ENCODE peak calls at places on chromosome 16, in nine cellular contexts. J, P, B, R, A, L, E, U and S are unnamed samples. For H3K36me3, the result is how much of the 10 kb centered on the place peaks cover.

GRCh38 chr16:82603784-82604411 is 22.9 kb upstream of the CDH13 start:
- DNase-seq in J (peak), P (no peak), B (no peak), R (peak), A (no peak), L (peak), E (peak), U (no peak), S (peak)

GRCh38 chr16:72886366-72886974 is 161.5 kb downstream of the ZFHX3 start:
- DNase-seq in J (no peak), P (no peak), B (peak), R (no peak), A (no peak), L (no peak), E (no peak), U (no peak), S (no peak)

GRCh38 chr16:81647527-81647926 is 131.6 kb upstream of the PLCG2 start:
- DNase-seq in J (no peak), P (no peak), B (no peak), R (peak), A (no peak), L (no peak), E (peak), U (no peak), S (no peak)

GRCh38 chr16:72783716-72784320 is 264.1 kb downstream of the ZFHX3 start:
- DNase-seq in J (no peak), P (no peak), B (no peak), R (peak), A (peak), L (no peak), E (peak), U (no peak), S (no peak)

GRCh38 chr16:19760336-19761060 is 42.4 kb downstream of the IQCK start:
- DNase-seq in J (no peak), P (no peak), B (no peak), R (no peak), A (no peak), L (no peak), E (no peak), U (no peak), S (no peak)

GRCh38 chr16:62225675-62226074 is 189.4 kb upstream of the CDH8 start:
- DNase-seq in J (peak), P (no peak), B (peak), R (no peak), A (no peak), L (peak), E (peak), U (no peak), S (peak)

GRCh38 chr16:57679016-57679415 is 10.9 kb downstream of the ADGRG3 start:
- DNase-seq in J (no peak), P (no peak), B (no peak), R (no peak), A (no peak), L (no peak), E (no peak), U (no peak), S (no peak)

GRCh38 chr16:56764835-56765234 is 34.9 kb downstream of the NUP93 start:
- DNase-seq in J (no peak), P (no peak), B (no peak), R (no peak), A (no peak), L (no peak), E (no peak), U (no peak), S (no peak)

GRCh38 chr16:719815-720506 is 985 bp upstream of the ANTKMT start:
- DNase-seq in J (no peak), P (no peak), B (peak), R (no peak), A (no peak), L (no peak), E (no peak), U (no peak), S (no peak)

GRCh38 chr16:21684199-21684598 is 20.4 kb downstream of the OTOA start:
- DNase-seq in J (no peak), P (no peak), B (no peak), R (no peak), A (no peak), L (no peak), E (no peak), U (peak), S (no peak)

GRCh38 chr16:85897384-85897783 is 1.6 kb upstream of the IRF8 start:
- DNase-seq in J (no peak), P (no peak), B (no peak), R (no peak), A (no peak), L (no peak), E (no peak), U (no peak), S (no peak)

GRCh38 chr16:16021988-16022682 is 72.7 kb downstream of the ABCC1 start:
- DNase-seq in J (peak), P (no peak), B (peak), R (peak), A (peak), L (peak), E (peak), U (no peak), S (peak)
- H3K36me3 ChIP-seq in J (under half), P (under half), B (under half), R (half or more), A (under half), L (under half), E (under half), U (under half), S (under half)

GRCh38 chr16:84079664-84080063 is 37.1 kb upstream of the SLC38A8 start:
- DNase-seq in J (no peak), P (no peak), B (no peak), R (no peak), A (no peak), L (no peak), E (no peak), U (no peak), S (no peak)
- H3K36me3 ChIP-seq in J (half or more), P (under half), B (under half), R (under half), A (under half), L (half or more), E (under half), U (half or more), S (under half)

GRCh38 chr16:75603241-75603640 is 19.8 kb downstream of the ADAT1 start:
- DNase-seq in J (no peak), P (no peak), B (no peak), R (no peak), A (no peak), L (no peak), E (no peak), U (no peak), S (no peak)

GRCh38 chr16:75593825-75594820 is 27.9 kb downstream of the GABARAPL2 start:
- DNase-seq in J (no peak), P (no peak), B (no peak), R (peak), A (no peak), L (no peak), E (peak), U (no peak), S (no peak)

GRCh38 chr16:75599452-75600277 is 23.4 kb downstream of the ADAT1 start:
- DNase-seq in J (no peak), P (no peak), B (no peak), R (peak), A (no peak), L (no peak), E (no peak), U (no peak), S (no peak)
- H3K36me3 ChIP-seq in J (half or more), P (under half), B (under half), R (under half), A (under half), L (under half), E (under half), U (under half), S (under half)

GRCh38 chr16:15799851-15800495 is 56.9 kb downstream of the MYH11 start:
- DNase-seq in J (no peak), P (no peak), B (no peak), R (no peak), A (no peak), L (no peak), E (no peak), U (no peak), S (no peak)

GRCh38 chr16:15798671-15799070 is 58.2 kb downstream of the MYH11 start:
- DNase-seq in J (no peak), P (no peak), B (no peak), R (no peak), A (no peak), L (no peak), E (no peak), U (no peak), S (no peak)

GRCh38 chr16:15795615-15796014 is 61.2 kb downstream of the MYH11 start:
- DNase-seq in J (no peak), P (no peak), B (no peak), R (no peak), A (no peak), L (no peak), E (no peak), U (no peak), S (no peak)

GRCh38 chr16:15792563-15792971 is 64.3 kb downstream of the MYH11 start:
- DNase-seq in J (no peak), P (no peak), B (no peak), R (no peak), A (no peak), L (no peak), E (no peak), U (no peak), S (no peak)

GRCh38 chr16:15796885-15797284 is 59.9 kb downstream of the MYH11 start:
- DNase-seq in J (no peak), P (no peak), B (no peak), R (no peak), A (no peak), L (no peak), E (no peak), U (no peak), S (no peak)
- H3K36me3 ChIP-seq in J (under half), P (under half), B (under half), R (under half), A (under half), L (under half), E (under half), U (under half), S (under half)

GRCh38 chr16:4754865-4755264 is 12.1 kb downstream of the ZNF500 start:
- DNase-seq in J (no peak), P (no peak), B (no peak), R (no peak), A (no peak), L (no peak), E (no peak), U (no peak), S (no peak)
- H3K36me3 ChIP-seq in J (half or more), P (under half), B (under half), R (half or more), A (half or more), L (under half), E (under half), U (under half), S (under half)

DNA sequence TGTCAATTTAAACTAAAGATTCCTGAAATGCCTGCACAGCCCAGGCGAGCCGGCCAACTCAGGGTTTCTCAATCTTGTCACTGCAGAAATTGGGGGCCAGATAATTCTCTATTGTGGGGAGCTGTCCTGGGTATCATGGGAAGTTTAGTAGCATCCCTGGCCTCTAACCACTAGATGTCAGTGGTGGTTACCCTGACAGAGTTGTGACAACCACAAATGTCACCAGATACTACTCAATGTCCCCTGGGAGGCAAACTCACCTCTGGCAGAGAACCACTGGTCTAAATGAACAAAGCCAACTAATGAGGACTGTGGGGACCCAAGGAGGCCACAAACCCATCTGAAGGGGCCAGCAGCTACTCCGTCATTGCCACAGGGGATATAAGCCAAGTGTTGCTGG is 90.9 kb downstream of the MYH11 start:
- DNase-seq in J (no peak), P (peak), B (peak), R (peak), A (no peak), L (no peak), E (peak), U (peak), S (no peak)
- H3K36me3 ChIP-seq in J (under half), P (under half), B (under half), R (under half), A (under half), L (under half), E (under half), U (under half), S (under half)

DNA sequence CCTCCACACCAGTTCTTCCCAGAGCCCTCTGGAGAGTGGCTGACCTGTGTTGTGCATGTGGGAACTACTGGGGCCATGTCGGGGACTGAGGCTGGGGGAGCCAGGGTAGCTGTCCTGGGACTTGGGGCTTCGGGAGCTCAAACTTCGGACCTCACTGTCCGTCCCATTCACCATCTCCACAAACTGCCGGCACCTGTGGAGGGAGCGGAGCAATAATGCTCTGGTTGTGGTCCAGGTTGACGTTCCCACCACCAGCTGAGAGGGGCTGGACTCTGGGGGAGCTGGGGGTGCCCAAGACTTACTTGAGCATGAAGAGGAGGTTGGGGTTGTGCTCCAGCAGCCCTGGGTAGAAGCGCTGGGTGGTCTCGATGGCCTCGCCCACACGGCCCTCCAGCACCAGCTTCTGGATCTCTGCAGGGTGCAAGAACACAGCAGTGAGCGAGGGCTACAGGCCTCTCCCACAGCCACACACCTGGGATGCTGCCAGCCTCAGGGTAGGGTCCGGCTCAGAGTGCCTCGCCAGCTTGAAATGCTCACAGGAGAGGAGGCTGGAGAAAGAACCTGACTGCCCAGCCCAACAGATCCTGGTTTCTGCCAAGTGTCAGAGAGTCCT is 10.6 kb upstream of the GFOD2 start:
- DNase-seq in J (no peak), P (no peak), B (no peak), R (no peak), A (no peak), L (no peak), E (no peak), U (no peak), S (no peak)
- H3K36me3 ChIP-seq in J (half or more), P (under half), B (under half), R (half or more), A (under half), L (half or more), E (under half), U (half or more), S (under half)

GRCh38 chr16:30710971-30711370 is 12.0 kb downstream of the SRCAP start:
- DNase-seq in J (no peak), P (no peak), B (no peak), R (peak), A (no peak), L (no peak), E (no peak), U (no peak), S (no peak)

GRCh38 chr16:30700971-30701370 is 2.0 kb downstream of the SRCAP start:
- DNase-seq in J (no peak), P (no peak), B (no peak), R (no peak), A (no peak), L (no peak), E (no peak), U (no peak), S (no peak)

GRCh38 chr16:30703971-30704370 is 5.0 kb downstream of the SRCAP start:
- DNase-seq in J (no peak), P (no peak), B (no peak), R (no peak), A (no peak), L (no peak), E (no peak), U (no peak), S (no peak)

GRCh38 chr16:30700491-30700890 is 1.5 kb downstream of the SRCAP start:
- DNase-seq in J (peak), P (no peak), B (no peak), R (peak), A (no peak), L (no peak), E (peak), U (no peak), S (no peak)

GRCh38 chr16:30706046-30706445 is 7.1 kb downstream of the SRCAP start:
- DNase-seq in J (no peak), P (no peak), B (no peak), R (no peak), A (no peak), L (no peak), E (no peak), U (no peak), S (no peak)
- H3K36me3 ChIP-seq in J (half or more), P (under half), B (half or more), R (half or more), A (half or more), L (half or more), E (under half), U (half or more), S (under half)

DNA sequence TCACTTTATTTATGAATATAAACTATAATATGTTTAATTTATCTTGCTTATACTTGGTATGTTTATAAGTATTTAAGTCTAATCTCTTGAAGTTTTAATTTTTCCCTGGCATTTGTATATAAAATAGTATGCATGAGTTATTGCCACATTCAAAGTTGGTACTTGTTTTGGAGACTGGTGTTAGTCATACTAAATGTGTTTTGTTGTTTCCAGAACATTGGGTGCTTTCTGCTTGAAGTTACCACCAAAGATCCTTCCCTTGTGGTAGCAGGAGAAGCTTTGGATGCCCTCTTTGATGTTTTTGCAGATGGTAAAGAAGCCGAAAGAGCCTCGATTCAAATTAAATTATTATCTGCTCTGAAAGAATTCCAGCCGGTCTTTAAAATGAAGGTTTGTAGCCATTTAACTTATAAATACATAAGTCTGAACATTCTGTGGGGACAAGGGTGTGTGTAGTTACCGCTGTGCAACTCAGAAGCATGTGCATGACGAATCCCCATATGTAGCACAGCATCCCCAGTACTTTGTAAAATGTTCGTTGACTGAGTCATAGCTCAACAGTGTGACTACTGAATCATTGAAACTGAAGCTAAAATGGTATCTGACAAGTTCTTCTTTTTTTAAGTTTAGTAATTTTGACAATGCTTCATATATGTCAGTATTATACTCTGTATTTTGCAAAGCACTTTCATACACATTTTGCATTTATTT is 36.4 kb downstream of the HEATR3 start:
- DNase-seq in J (no peak), P (no peak), B (no peak), R (peak), A (no peak), L (no peak), E (no peak), U (no peak), S (no peak)
- H3K36me3 ChIP-seq in J (half or more), P (under half), B (under half), R (under half), A (under half), L (half or more), E (under half), U (under half), S (under half)

DNA sequence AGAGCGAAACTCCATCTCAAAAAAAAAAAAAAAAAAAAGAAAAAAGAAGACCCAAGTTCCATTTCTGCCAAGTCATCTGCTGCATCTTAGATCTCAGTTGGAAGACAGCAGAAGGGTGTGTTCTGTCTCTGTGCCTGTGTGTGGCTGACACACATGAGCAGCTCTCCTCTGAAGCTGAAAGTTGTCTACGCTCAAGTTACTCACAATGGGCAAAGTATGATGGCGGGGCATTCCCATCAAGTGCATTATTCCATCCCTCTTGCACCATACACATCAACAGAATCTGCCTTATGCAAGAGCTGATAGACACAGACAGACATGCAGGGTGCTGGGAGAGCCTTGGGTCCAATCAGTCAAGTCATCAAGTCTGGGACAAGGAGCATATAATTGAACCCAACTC is 402.2 kb downstream of the XYLT1 start:
- DNase-seq in J (no peak), P (no peak), B (no peak), R (no peak), A (no peak), L (no peak), E (no peak), U (no peak), S (no peak)
- H3K36me3 ChIP-seq in J (under half), P (under half), B (under half), R (under half), A (under half), L (under half), E (under half), U (under half), S (under half)